ENCODE peak calls at places on chromosomes 2 and 18, in four cellular contexts. P is effector memory CD4-positive, alpha-beta T cell; G is cardiac muscle cell; J is right atrium auricular region. X is an unnamed sample. For H3K36me3, the result is how much of the 10 kb centered on the place peaks cover.

GRCh38 chr2:120419073-120419472 is 73.1 kb downstream of the INHBB start:
- DNase-seq in P (no peak), G (no peak), J (no peak), X (no peak)

GRCh38 chr2:235216901-235217300 is 265.1 kb downstream of the SH3BP4 start:
- DNase-seq in G (no peak), J (peak), P (no peak), X (no peak)

GRCh38 chr2:230896346-230897115 is 28.5 kb downstream of the GPR55 start:
- DNase-seq in G (no peak), P (no peak), J (no peak), X (no peak)

GRCh38 chr2:28359222-28360065 is 33.2 kb upstream of the FOSL2 start:
- DNase-seq in P (peak), G (no peak), J (peak), X (no peak)

GRCh38 chr18:69109686-69110085 is 291.0 kb upstream of the DOK6 start:
- DNase-seq in G (no peak), J (no peak), P (no peak), X (no peak)

GRCh38 chr2:191165190-191165643 is 14.4 kb upstream of the STAT4 start:
- DNase-seq in J (no peak), P (no peak), G (peak), X (peak)

GRCh38 chr18:49226935-49227334 is 233.5 kb downstream of the DYM start:
- DNase-seq in J (no peak), P (no peak), G (no peak), X (no peak)

GRCh38 chr2:148560501-148560900 is 84.0 kb upstream of the EPC2 start:
- DNase-seq in G (no peak), P (no peak), J (no peak), X (no peak)

GRCh38 chr2:45627911-45628310 is 16.8 kb upstream of the SRBD1 start:
- DNase-seq in P (no peak), J (no peak), G (no peak), X (no peak)

GRCh38 chr2:223711596-223712326 is 109.6 kb upstream of the SCG2 start:
- DNase-seq in J (no peak), P (no peak), G (no peak), X (no peak)

GRCh38 chr18:32019251-32019943 is 772 bp downstream of the RNF125 start:
- DNase-seq in J (no peak), G (peak), P (peak), X (peak)

GRCh38 chr2:127683056-127683455 is 7.7 kb upstream of the LIMS2 start:
- DNase-seq in P (no peak), J (peak), G (no peak), X (no peak)

GRCh38 chr2:11851881-11852280 is 105.4 kb downstream of the LPIN1 start:
- DNase-seq in J (no peak), G (no peak), P (no peak), X (no peak)

GRCh38 chr18:50559750-50560680 is at the start of gene MAPK4:
- DNase-seq in J (no peak), P (no peak), G (peak), X (peak)

GRCh38 chr2:11750917-11751316 is 4.5 kb downstream of the LPIN1 start:
- DNase-seq in J (no peak), P (no peak), G (no peak), X (no peak)

GRCh38 chr2:178106053-178106452 is 6.2 kb upstream of the RBM45 start:
- DNase-seq in J (no peak), P (no peak), G (no peak), X (no peak)

GRCh38 chr2:116692988-116693387 is 1121.5 kb upstream of the DDX18 start:
- DNase-seq in P (no peak), G (no peak), J (no peak), X (no peak)

GRCh38 chr2:200003444-200003843 is 48.1 kb downstream of the MAIP1 start:
- DNase-seq in P (no peak), G (no peak), J (no peak), X (no peak)
- H3K36me3 ChIP-seq in P (under half), G (under half), J (under half), X (under half)

GRCh38 chr2:104851236-104852160 is 2.4 kb upstream of the POU3F3 start:
- DNase-seq in G (no peak), J (no peak), P (no peak), X (no peak)
- H3K4me3 ChIP-seq in G (no peak), J (no peak), P (no peak), X (no peak)

GRCh38 chr2:23700627-23701026 is 226.3 kb downstream of the ATAD2B start:
- DNase-seq in G (no peak), J (peak), P (no peak), X (no peak)

GRCh38 chr2:23697676-23698075 is 229.2 kb downstream of the ATAD2B start:
- DNase-seq in J (no peak), G (no peak), P (no peak), X (no peak)

GRCh38 chr2:23698116-23698732 is 228.7 kb downstream of the ATAD2B start:
- DNase-seq in P (no peak), J (no peak), G (no peak), X (no peak)

GRCh38 chr2:23698733-23699391 is 228.1 kb downstream of the ATAD2B start:
- DNase-seq in G (no peak), P (no peak), J (no peak), X (peak)

DNA sequence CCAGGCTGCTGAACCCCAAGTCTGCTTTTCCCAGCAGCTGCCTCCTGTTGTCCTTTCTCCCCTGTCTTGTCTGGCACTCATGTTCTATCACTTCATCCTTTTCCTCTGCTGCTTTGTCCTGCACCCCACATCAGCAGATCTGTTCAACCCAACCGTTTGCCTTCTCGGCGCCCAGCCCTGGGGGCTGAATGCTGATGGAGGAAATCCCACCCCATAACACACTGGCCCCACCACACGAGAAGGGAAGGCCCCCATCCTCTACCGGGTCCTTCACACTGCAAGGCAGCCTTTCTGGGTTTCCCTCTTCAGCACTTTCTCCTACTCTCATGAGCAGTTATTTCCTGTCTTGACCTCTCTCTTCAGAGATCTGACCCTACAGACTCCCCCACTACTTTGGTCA is 227.4 kb downstream of the ATAD2B start:
- DNase-seq in P (no peak), G (no peak), J (no peak), X (peak)
- H3K27ac ChIP-seq in P (no peak), G (no peak), J (no peak), X (no peak)

GRCh38 chr2:9354318-9354717 is 69.0 kb downstream of the ITGB1BP1 start:
- DNase-seq in P (no peak), J (no peak), G (no peak), X (no peak)
- H3K36me3 ChIP-seq in P (under half), J (under half), G (under half), X (under half)

DNA sequence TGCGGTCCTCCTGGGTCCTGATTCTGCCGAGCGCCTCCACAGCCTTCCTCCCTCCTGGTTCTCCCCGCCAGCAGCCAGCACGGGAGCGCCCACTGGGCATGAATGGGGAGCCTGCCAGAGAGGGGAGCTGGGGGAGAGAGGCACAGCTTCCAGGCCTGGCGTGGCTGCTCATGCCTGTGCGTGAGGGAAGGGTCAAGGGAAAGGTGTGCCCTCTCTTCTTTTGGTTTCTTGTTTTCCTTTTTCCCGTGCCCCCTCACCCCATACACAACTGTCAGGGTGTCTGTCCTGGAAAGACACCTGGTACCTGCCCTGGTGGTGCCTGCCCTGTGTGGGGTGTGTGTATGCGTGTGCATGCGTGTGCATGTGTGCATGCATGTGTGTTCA is 4.7 kb upstream of the NEURL3 start:
- DNase-seq in G (no peak), J (no peak), P (no peak), X (no peak)
- H3K4me3 ChIP-seq in G (no peak), J (no peak), P (no peak), X (no peak)

GRCh38 chr2:111169924-111170323 is 49.2 kb downstream of the BCL2L11 start:
- DNase-seq in G (no peak), J (no peak), P (no peak), X (no peak)
- H3K27ac ChIP-seq in G (no peak), J (no peak), P (no peak), X (no peak)

GRCh38 chr2:160306985-160307384 is 106.9 kb upstream of the ITGB6 start:
- DNase-seq in P (no peak), J (no peak), G (no peak), X (no peak)

GRCh38 chr2:160308915-160309314 is 108.8 kb upstream of the ITGB6 start:
- DNase-seq in P (no peak), G (no peak), J (no peak), X (no peak)

GRCh38 chr2:160305081-160305750 is 105.1 kb upstream of the ITGB6 start:
- DNase-seq in J (no peak), P (no peak), G (no peak), X (no peak)

GRCh38 chr2:160308476-160308875 is 108.4 kb upstream of the ITGB6 start:
- DNase-seq in J (no peak), G (no peak), P (no peak), X (no peak)

DNA sequence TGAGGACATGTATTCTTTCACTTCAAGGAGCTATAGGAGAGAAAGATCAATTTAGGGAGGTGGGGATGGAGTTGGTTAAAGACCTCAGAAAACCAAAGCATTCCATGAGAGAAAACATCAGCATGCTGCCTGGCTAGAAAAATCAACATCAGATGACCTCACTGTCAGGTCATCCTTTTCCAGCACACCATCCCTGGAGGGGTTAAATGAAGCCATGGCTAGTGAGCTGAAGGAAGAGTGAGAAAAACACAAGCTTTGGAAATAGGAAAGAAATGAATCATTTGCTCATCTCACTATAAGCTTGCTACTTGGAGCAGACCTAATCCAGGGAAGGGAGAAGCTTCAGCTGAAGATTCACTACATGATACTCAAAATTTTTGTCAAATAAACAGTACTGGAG is 109.5 kb upstream of the ITGB6 start:
- DNase-seq in G (no peak), P (no peak), J (no peak), X (no peak)
- H3K36me3 ChIP-seq in G (under half), P (under half), J (under half), X (under half)

DNA sequence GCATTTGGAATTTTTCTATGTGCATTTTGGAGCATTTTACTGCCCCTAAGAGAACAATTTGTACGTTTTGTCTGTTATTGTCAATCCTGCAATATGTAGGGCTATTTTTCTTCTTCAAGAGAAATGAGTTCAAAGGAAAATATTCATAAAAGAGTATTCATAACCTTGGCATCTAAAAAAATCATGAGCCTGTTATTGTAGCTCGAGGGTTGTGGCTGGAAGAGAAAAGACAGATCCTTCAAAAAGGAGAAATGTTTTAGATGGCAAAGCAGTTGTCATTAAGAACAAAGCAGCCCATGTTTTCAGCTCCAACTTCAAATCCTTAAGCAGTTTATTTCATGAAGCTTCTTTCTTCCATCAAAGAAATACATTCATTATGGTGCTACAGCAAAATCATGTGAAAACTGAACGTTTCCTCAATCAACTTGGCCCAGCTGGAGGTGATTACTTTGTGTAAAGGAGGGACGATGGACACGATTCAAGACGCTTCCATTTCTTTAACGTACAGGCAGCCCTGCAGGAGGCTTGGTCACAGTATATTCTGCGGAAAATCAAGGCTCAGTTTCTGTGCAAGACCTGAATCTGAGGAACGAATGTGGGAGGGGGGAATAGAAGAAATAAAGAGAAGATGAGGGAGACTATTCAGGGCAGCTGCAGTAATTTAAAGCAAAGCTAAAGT is 31.4 kb downstream of the QPCT start:
- DNase-seq in G (no peak), P (no peak), J (no peak), X (no peak)
- H3K4me3 ChIP-seq in G (no peak), P (no peak), J (no peak), X (no peak)

DNA sequence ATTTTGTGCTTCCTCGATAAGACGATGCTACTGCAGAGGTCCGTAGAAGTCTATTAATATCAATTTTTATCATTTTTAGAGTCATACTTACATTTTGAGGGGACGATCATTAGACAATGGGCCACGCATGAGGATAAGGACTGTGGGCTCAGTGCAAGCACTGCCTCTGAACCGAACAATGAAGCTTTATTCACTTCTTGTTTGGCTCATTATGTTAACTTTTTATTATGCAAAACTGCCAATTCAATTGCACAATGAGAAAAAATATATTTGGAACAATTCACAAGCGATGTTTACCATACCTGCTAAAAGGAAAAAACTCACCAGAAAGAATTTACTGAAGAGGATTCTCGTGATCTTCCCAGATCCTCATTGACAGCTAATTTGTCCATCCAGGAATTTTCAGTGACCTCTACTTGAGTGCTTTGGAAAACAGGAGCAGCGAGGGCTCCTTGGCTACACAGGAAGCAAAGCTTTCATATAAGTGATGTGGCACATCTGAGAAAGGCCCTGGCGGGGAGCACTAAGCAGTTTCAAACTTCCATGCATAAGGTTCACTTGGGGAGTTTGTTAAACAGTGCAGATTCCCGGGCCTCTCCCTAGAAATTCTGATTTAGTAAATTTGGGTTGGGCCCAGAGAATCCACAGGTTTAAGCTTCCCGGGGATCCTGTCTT is 13.3 kb upstream of the CAPN13 start:
- DNase-seq in J (no peak), P (no peak), G (no peak), X (no peak)
- H3K27ac ChIP-seq in J (no peak), P (no peak), G (no peak), X (no peak)